ENCODE peak calls at places on chromosomes 11 and 22, in seven cellular contexts. V, O, X, N, W, G and C are unnamed samples.

GRCh38 chr11:71139516-71140205 is 112.7 kb downstream of the SHANK2 start:
- DNase-seq in V (no peak), O (peak), X (no peak), N (peak), W (no peak), G (peak), C (no peak)

GRCh38 chr11:11501546-11502274 is 120.1 kb downstream of the GALNT18 start:
- DNase-seq in V (no peak), O (no peak), X (no peak), N (no peak), W (no peak), G (no peak), C (no peak)

GRCh38 chr11:3942160-3942955 is 86.9 kb downstream of the STIM1 start:
- DNase-seq in V (no peak), O (no peak), X (no peak), N (no peak), W (no peak), G (no peak), C (no peak)

GRCh38 chr11:44839458-44840084 is 111.1 kb downstream of the TP53I11 start:
- DNase-seq in V (no peak), O (no peak), X (peak), N (no peak), W (no peak), G (no peak), C (no peak)

GRCh38 chr11:114774599-114775365 is 96.5 kb downstream of the NXPE2 start:
- DNase-seq in V (peak), O (no peak), X (peak), N (peak), W (peak), G (no peak), C (no peak)

GRCh38 chr22:19085233-19086043 is 36.8 kb downstream of the DGCR2 start:
- DNase-seq in V (no peak), O (no peak), X (no peak), N (no peak), W (no peak), G (no peak), C (peak)

GRCh38 chr11:47104337-47104950 is 72.2 kb downstream of the ARFGAP2 start:
- DNase-seq in V (no peak), O (no peak), X (no peak), N (no peak), W (no peak), G (no peak), C (no peak)

GRCh38 chr22:38271927-38272372 is 860 bp downstream of the TMEM184B start:
- DNase-seq in V (no peak), O (no peak), X (no peak), N (peak), W (no peak), G (peak), C (no peak)

GRCh38 chr11:117809236-117810055 is 12.4 kb upstream of the DSCAML1 start:
- DNase-seq in V (peak), O (peak), X (peak), N (no peak), W (no peak), G (no peak), C (peak)

GRCh38 chr11:45045692-45046471 is 95.2 kb upstream of the TP53I11 start:
- DNase-seq in V (peak), O (peak), X (no peak), N (peak), W (no peak), G (peak), C (peak)

GRCh38 chr11:65354265-65355012 is at the start of gene TIGD3:
- DNase-seq in V (peak), O (peak), X (peak), N (peak), W (peak), G (peak), C (peak)

GRCh38 chr11:17700991-17701390 is 18.4 kb upstream of the MYOD1 start:
- DNase-seq in V (no peak), O (no peak), X (no peak), N (no peak), W (no peak), G (no peak), C (no peak)

GRCh38 chr22:43397766-43398165 is 14.0 kb upstream of the MPPED1 start:
- DNase-seq in V (no peak), O (no peak), X (no peak), N (no peak), W (no peak), G (no peak), C (no peak)

GRCh38 chr11:55263081-55263480 is 1.1 kb downstream of the TRIM48 start:
- DNase-seq in V (no peak), O (no peak), X (no peak), N (no peak), W (no peak), G (no peak), C (no peak)

GRCh38 chr11:73431431-73431830 is 55.2 kb downstream of the RELT start:
- DNase-seq in V (no peak), O (no peak), X (no peak), N (no peak), W (no peak), G (no peak), C (no peak)

GRCh38 chr22:42786606-42787356 is 66.1 kb upstream of the A4GALT start:
- DNase-seq in V (no peak), O (no peak), X (peak), N (no peak), W (no peak), G (no peak), C (no peak)

GRCh38 chr11:77113382-77114088 is 10.9 kb downstream of the OMP start:
- DNase-seq in V (peak), O (no peak), X (peak), N (no peak), W (no peak), G (no peak), C (no peak)

GRCh38 chr11:35980646-35981402 is 37.0 kb downstream of the LDLRAD3 start:
- DNase-seq in V (no peak), O (no peak), X (no peak), N (no peak), W (no peak), G (no peak), C (no peak)

GRCh38 chr22:29945435-29945834 is 62.5 kb downstream of the MTMR3 start:
- DNase-seq in V (no peak), O (no peak), X (no peak), N (no peak), W (no peak), G (no peak), C (no peak)
- TF ChIP-seq CTCF in V (no peak), O (no peak), X (no peak), N (no peak), W (no peak), G (no peak), C (no peak)

DNA sequence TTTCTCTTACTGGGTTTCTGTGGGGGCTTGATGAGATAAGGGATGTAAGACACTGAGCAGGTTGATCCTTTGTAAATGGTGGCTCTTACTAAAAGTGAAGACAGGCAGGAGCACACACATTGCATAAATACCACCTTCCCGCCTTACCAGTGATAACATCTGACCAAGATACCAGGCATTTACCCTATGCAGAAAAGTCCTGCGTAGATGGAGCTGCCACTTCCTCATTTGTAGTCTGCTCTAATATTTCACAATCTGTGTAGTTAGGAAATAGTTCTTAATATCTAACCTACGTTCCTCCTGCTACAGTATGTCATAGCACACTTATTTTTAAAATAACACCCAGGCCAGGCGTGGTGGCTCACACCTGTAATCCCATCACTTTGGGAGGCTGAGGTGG is 23.9 kb upstream of the SWAP70 start:
- DNase-seq in V (no peak), O (no peak), X (no peak), N (no peak), W (no peak), G (no peak), C (no peak)
- H3K27ac ChIP-seq in V (no peak), O (peak), X (no peak), N (no peak), W (no peak), G (peak), C (no peak)

DNA sequence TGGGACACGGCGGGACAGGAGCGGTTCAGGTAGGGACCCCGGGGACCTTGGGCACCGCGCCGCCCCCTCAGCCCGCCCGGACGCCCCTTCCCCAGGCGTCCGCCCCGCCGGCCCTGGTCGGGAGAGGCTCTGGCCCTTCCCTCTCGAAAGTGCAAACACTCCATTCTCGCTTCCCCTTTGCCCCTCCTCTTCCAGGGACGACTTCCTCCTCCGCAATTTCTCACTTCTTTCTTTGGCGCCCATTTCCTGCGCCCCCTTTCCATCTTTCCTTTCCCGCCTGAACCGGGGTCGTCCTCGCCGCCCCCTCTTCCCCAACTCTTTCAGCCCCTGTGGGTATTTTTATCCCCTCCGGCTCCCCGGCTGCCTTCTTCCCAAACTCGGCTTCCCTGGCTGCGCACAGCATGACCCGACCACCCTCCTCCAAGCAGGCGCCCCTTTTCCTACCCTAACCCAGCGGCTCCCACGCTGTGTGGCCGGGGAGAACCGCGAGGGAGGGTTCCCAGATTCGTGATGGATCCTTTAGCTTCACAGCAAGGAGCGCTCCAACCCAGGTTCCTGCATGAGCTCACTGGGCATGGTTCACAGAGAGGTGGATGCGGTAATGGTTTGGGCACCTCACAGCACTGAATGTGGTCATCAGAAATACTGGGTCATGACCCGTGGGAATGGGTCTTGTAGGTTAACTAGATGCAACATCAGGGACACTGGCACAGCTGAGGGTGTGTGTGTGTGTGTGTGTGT is 689 bp downstream of the RAB39A start:
- DNase-seq in V (peak), O (peak), X (peak), N (no peak), W (no peak), G (no peak), C (no peak)
- H3K4me3 ChIP-seq in V (peak), O (peak), X (peak), N (peak), W (peak), G (peak), C (peak)

GRCh38 chr11:7585816-7586215 is 72.0 kb downstream of the PPFIBP2 start:
- DNase-seq in V (no peak), O (no peak), X (no peak), N (no peak), W (no peak), G (no peak), C (no peak)

GRCh38 chr11:7579226-7579825 is 65.5 kb downstream of the PPFIBP2 start:
- DNase-seq in V (no peak), O (no peak), X (no peak), N (no peak), W (no peak), G (no peak), C (peak)

GRCh38 chr11:7583248-7583647 is 69.4 kb downstream of the PPFIBP2 start:
- DNase-seq in V (no peak), O (no peak), X (no peak), N (no peak), W (no peak), G (no peak), C (peak)

GRCh38 chr11:7584910-7585309 is 71.1 kb downstream of the PPFIBP2 start:
- DNase-seq in V (no peak), O (no peak), X (no peak), N (no peak), W (no peak), G (no peak), C (peak)

DNA sequence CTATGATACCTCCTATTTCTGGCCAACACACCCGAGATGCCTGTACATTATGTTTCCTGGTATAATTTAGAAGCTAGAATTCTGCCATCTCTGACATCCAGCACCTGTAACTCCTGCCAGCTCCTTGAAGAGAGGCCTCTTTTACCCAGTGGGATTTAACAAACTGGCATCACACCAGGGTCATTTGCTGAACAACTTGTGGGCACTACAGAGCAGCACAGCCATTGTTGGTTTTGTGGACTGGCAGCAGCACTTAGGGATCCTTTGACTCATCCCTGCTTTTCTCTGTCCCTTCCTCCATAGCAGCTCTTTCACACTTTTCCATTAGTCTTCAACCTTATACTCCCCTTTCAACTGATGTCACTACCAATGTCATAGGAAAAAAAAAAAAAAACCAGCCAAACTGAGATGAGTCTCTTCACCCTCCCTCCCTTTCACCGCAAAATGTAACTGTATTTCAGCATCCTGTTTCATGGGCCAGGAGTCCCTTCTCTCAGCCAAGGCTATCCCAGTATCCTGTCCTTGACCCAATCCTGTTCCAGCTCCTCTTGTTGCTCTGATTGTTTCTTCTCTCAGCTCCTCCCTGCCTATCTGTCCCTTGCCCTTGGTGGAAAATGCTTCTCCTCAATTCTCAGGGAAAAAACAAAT is 68.7 kb downstream of the PPFIBP2 start:
- DNase-seq in V (no peak), O (no peak), X (no peak), N (no peak), W (no peak), G (no peak), C (peak)
- TF ChIP-seq CTCF in V (no peak), O (no peak), X (no peak), N (no peak), W (no peak), G (no peak), C (no peak)

GRCh38 chr22:47107431-47107830 is 345.0 kb downstream of the TBC1D22A start:
- DNase-seq in V (no peak), O (no peak), X (no peak), N (no peak), W (peak), G (no peak), C (no peak)
- H3K27ac ChIP-seq in V (no peak), O (no peak), X (no peak), N (no peak), W (peak), G (no peak), C (no peak)

GRCh38 chr11:86726118-86726748 is 53.8 kb upstream of the ME3 start:
- DNase-seq in V (no peak), O (no peak), X (no peak), N (no peak), W (no peak), G (no peak), C (no peak)

GRCh38 chr11:86722748-86723147 is 50.3 kb upstream of the ME3 start:
- DNase-seq in V (no peak), O (no peak), X (no peak), N (no peak), W (no peak), G (no peak), C (no peak)

GRCh38 chr11:86724137-86724536 is 51.7 kb upstream of the ME3 start:
- DNase-seq in V (no peak), O (no peak), X (no peak), N (no peak), W (no peak), G (no peak), C (no peak)

GRCh38 chr11:86728562-86728961 is 56.1 kb upstream of the ME3 start:
- DNase-seq in V (no peak), O (no peak), X (no peak), N (no peak), W (no peak), G (no peak), C (no peak)

GRCh38 chr11:86727105-86727504 is 54.7 kb upstream of the ME3 start:
- DNase-seq in V (no peak), O (no peak), X (no peak), N (no peak), W (no peak), G (no peak), C (no peak)
- H3K4me3 ChIP-seq in V (no peak), O (no peak), X (no peak), N (no peak), W (no peak), G (no peak), C (no peak)

GRCh38 chr11:85182437-85183109 is 444.6 kb downstream of the DLG2 start:
- DNase-seq in V (no peak), O (no peak), X (no peak), N (no peak), W (no peak), G (no peak), C (no peak)
- TF ChIP-seq CTCF in V (peak), O (peak), X (peak), N (no peak), W (peak), G (no peak), C (peak)

DNA sequence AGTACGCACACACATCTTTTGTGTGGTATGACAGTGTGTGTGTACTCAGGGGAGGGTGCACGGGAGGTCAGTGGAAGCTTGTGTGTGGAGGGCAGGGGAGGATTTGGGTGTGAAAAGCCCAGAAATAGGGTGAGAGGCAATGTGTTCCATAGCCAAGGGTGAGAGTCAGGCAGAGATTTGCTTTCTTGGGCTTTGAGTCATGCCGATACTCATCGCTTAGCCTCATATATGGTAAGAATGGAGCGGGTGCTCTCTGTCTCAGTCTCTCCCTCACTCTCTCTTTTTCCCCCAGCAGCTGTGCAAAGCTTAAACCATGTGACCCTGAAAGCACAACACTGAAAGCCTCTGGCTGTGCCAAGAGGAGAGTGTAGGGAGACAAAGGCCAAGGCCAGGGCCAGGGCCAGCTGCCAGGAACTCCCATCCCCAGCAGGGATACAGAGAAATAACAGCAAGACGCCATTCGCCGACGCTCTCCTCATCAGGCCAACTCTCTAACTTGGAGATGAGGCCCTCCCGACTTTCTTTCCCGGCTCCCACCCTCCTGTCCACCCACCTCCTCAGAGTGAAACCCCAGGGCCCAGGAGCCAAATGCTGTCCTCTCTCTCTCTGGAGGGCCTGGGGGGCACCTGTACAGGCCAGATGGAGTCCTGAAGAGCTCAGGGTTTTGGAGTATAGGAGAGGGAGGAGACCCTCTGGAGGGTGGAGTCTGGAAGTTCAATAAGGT is 20.3 kb upstream of the MICAL3 start:
- DNase-seq in V (peak), O (peak), X (no peak), N (peak), W (no peak), G (peak), C (no peak)
- H3K27ac ChIP-seq in V (peak), O (peak), X (no peak), N (peak), W (peak), G (peak), C (peak)

GRCh38 chr11:22433066-22433450 is 94.9 kb downstream of the SLC17A6 start:
- DNase-seq in V (no peak), O (no peak), X (no peak), N (no peak), W (no peak), G (no peak), C (no peak)
- H3K4me3 ChIP-seq in V (peak), O (peak), X (peak), N (no peak), W (peak), G (peak), C (peak)